ENCODE peak calls at places on chromosomes 6 and 20, in four cellular contexts. B is psoas muscle, W is uterus, R is heart left ventricle. U is an unnamed sample. For H3K27me3, the result is how much of the 10 kb centered on the place peaks cover.

GRCh38 chr6:6972456-6972855 is 135.3 kb upstream of the RREB1 start:
- DNase-seq in B (no peak), W (no peak), R (no peak), U (no peak)

GRCh38 chr6:87722831-87723726 is 21.0 kb upstream of the AKIRIN2 start:
- DNase-seq in B (peak), W (no peak), R (peak), U (no peak)

GRCh38 chr6:96460052-96460700 is 61.4 kb upstream of the UFL1 start:
- DNase-seq in B (no peak), W (no peak), R (no peak), U (no peak)

GRCh38 chr6:152301021-152301805 is 335.9 kb downstream of the SYNE1 start:
- DNase-seq in B (no peak), W (no peak), R (no peak), U (no peak)

GRCh38 chr20:32153771-32154170 is 44.3 kb downstream of the TM9SF4 start:
- DNase-seq in B (no peak), W (no peak), R (no peak), U (no peak)

GRCh38 chr20:47610247-47610944 is 108.7 kb downstream of the NCOA3 start:
- DNase-seq in B (no peak), W (peak), R (peak), U (peak)

GRCh38 chr6:15588966-15589634 is 73.7 kb downstream of the DTNBP1 start:
- DNase-seq in B (no peak), W (no peak), R (no peak), U (no peak)

GRCh38 chr6:5937516-5937915 is 69.2 kb downstream of the NRN1 start:
- DNase-seq in B (no peak), W (no peak), R (no peak), U (no peak)

GRCh38 chr6:68634503-68635411 is at the start of gene ADGRB3:
- DNase-seq in B (peak), W (peak), R (peak), U (peak)

GRCh38 chr6:169190144-169190584 is 63.5 kb downstream of the THBS2 start:
- DNase-seq in B (peak), W (peak), R (peak), U (no peak)

GRCh38 chr6:130969807-130970491 is 93.1 kb downstream of the EPB41L2 start:
- DNase-seq in B (peak), W (peak), R (peak), U (no peak)

GRCh38 chr6:154447929-154448328 is 62.6 kb downstream of the CNKSR3 start:
- DNase-seq in B (no peak), W (no peak), R (no peak), U (peak)

GRCh38 chr6:39206250-39206721 is 23.0 kb downstream of the KCNK5 start:
- DNase-seq in B (no peak), W (no peak), R (no peak), U (no peak)

GRCh38 chr20:1660263-1660662 is 2.7 kb upstream of the SIRPG start:
- DNase-seq in B (no peak), W (no peak), R (no peak), U (no peak)

GRCh38 chr6:3612341-3613041 is 139.0 kb downstream of the PXDC1 start:
- DNase-seq in B (no peak), W (peak), R (no peak), U (peak)

GRCh38 chr6:10322991-10323390 is 91.9 kb downstream of the TFAP2A start:
- DNase-seq in B (no peak), W (no peak), R (no peak), U (no peak)

GRCh38 chr20:2799688-2800589 is 488 bp downstream of the CPXM1 start:
- DNase-seq in B (no peak), W (no peak), R (no peak), U (peak)

GRCh38 chr6:38695933-38696332 is 7.0 kb downstream of the GLO1 start:
- DNase-seq in B (no peak), W (no peak), R (no peak), U (no peak)

GRCh38 chr20:11379257-11380011 is 538.3 kb upstream of the BTBD3 start:
- DNase-seq in B (peak), W (no peak), R (peak), U (peak)

GRCh38 chr6:106025655-106026054 is 60.5 kb upstream of the PRDM1 start:
- DNase-seq in B (no peak), W (no peak), R (no peak), U (no peak)

GRCh38 chr6:6881438-6882267 is 226.1 kb upstream of the RREB1 start:
- DNase-seq in B (no peak), W (no peak), R (no peak), U (no peak)

GRCh38 chr6:44202972-44203750 is 13.6 kb upstream of the MYMX start:
- DNase-seq in B (no peak), W (no peak), R (no peak), U (no peak)

GRCh38 chr6:37862992-37863391 is 43.5 kb downstream of the ZFAND3 start:
- DNase-seq in B (no peak), W (no peak), R (no peak), U (no peak)

GRCh38 chr6:45812937-45813336 is 202.7 kb downstream of the CLIC5 start:
- DNase-seq in B (no peak), W (no peak), R (peak), U (no peak)

GRCh38 chr6:148179786-148180185 is 162.9 kb upstream of the SASH1 start:
- DNase-seq in B (no peak), W (no peak), R (no peak), U (peak)

GRCh38 chr20:10798811-10799210 is 125.0 kb upstream of the JAG1 start:
- DNase-seq in B (no peak), W (no peak), R (no peak), U (no peak)

GRCh38 chr6:81565071-81565470 is 187.4 kb downstream of the TENT5A start:
- DNase-seq in B (no peak), W (no peak), R (no peak), U (no peak)

GRCh38 chr6:157090736-157091135 is 232.6 kb downstream of the TMEM242 start:
- DNase-seq in B (no peak), W (no peak), R (no peak), U (no peak)

GRCh38 chr6:35091353-35092083 is 49.6 kb downstream of the TCP11 start:
- DNase-seq in B (no peak), W (no peak), R (no peak), U (no peak)

GRCh38 chr6:159062564-159062945 is 17.8 kb upstream of the TAGAP start:
- DNase-seq in B (no peak), W (no peak), R (no peak), U (no peak)

GRCh38 chr6:169958510-169958909 is 207.1 kb downstream of the ERMARD start:
- DNase-seq in B (no peak), W (no peak), R (peak), U (no peak)

GRCh38 chr6:102944475-102944874 is 1551.0 kb downstream of the GRIK2 start:
- DNase-seq in B (no peak), W (no peak), R (no peak), U (no peak)

GRCh38 chr6:84763397-84764331 is 734 bp downstream of the TBX18 start:
- DNase-seq in B (peak), W (no peak), R (peak), U (peak)

GRCh38 chr6:19831358-19831757 is 5.8 kb upstream of the ID4 start:
- DNase-seq in B (no peak), W (no peak), R (no peak), U (no peak)

GRCh38 chr20:25859649-25860530 is 163.2 kb upstream of the ZNF337 start:
- DNase-seq in B (peak), W (peak), R (peak), U (peak)

GRCh38 chr20:31863296-31864085 is 6.8 kb downstream of the DUSP15 start:
- DNase-seq in B (no peak), W (no peak), R (no peak), U (no peak)

GRCh38 chr6:14353263-14353662 is 235.7 kb downstream of the CD83 start:
- DNase-seq in B (no peak), W (no peak), R (no peak), U (no peak)

GRCh38 chr20:48295445-48295903 is 510.2 kb upstream of the SULF2 start:
- DNase-seq in B (no peak), W (peak), R (peak), U (peak)

DNA sequence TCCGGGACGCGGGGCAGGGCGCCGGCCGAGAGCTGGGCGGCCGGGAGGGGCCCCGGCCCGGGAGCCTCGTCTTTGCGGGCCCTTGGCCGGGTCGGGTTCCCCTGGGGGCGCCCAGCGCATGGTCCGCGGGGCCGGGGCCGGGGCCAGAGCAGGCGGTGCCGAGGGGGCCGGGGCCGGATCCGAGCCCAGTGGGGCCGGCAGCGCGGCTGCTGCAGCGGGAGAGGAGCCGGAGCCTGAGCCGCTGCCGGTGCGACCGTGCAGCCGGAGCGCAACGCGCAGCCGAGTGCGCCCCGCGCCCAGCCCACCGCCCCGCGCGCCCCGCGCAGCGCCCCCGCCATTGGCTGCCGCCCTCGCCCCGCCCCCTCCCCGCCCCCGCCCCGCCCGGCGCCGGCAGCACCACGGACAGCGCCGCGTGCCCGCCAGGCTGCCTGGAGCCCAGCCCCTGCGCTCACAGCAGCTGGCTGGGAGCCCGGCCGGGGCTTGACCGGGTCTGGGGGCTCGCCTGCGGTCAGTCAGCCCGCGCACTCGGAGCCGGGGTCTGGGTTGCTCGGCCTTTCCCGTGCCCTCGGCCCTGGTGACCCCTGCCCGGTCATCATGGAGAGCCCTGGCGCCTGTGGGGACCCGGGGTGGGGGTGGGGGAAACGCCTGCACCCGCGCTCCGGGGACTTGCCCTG is at the start of gene HRH3:
- DNase-seq in B (peak), W (no peak), R (no peak), U (peak)
- H3K27me3 ChIP-seq in B (under half), W (under half), R (under half), U (half or more)

GRCh38 chr6:33112148-33112547 is 36.4 kb downstream of the HLA-DPB1 start:
- DNase-seq in B (no peak), W (no peak), R (peak), U (peak)

GRCh38 chr6:33104893-33105292 is 29.1 kb downstream of the HLA-DPB1 start:
- DNase-seq in B (no peak), W (no peak), R (no peak), U (no peak)

GRCh38 chr6:33105386-33105785 is 29.6 kb downstream of the HLA-DPB1 start:
- DNase-seq in B (no peak), W (no peak), R (no peak), U (no peak)

GRCh38 chr6:33105916-33106871 is 30.4 kb downstream of the HLA-DPB1 start:
- DNase-seq in B (no peak), W (no peak), R (no peak), U (no peak)

GRCh38 chr6:33108307-33108706 is 32.5 kb downstream of the HLA-DPB1 start:
- DNase-seq in B (no peak), W (no peak), R (no peak), U (no peak)
- H3K27me3 ChIP-seq in B (under half), W (under half), R (under half), U (under half)

DNA sequence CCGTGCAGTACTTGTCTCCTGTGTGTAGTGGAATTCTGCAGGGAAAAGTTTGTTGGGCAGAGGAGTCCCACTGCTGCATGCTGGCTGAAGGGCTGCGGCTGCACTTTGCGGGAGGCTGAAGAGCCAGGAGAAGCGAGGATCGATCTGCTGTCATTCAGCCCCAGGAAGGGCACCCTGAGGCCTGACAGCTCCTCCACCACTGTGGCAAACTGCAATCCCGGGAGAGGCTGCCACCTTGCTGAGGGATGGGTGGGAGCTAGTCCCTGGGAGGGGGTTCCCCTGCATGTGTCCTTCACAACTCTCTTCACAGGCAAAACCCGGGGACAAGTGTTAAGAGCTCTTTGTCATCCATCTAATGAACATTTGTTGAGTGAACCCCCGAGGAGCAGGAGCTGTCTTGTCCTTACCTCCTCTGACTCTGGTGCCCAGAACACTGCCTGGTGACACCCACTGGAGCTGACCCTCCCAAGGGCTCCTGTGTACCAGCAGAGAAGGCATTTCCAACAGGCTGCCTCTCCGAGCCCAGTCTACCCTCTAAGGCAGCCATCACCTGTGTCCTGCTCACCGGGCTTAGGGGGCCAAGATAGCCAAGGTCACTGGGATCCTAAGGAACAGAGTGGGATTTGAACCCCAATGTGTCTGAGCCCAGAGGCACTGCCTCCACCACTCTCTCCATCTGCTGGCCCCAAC is 17.7 kb downstream of the PCK1 start:
- DNase-seq in B (no peak), W (no peak), R (no peak), U (no peak)
- H3K27me3 ChIP-seq in B (under half), W (under half), R (under half), U (under half)

DNA sequence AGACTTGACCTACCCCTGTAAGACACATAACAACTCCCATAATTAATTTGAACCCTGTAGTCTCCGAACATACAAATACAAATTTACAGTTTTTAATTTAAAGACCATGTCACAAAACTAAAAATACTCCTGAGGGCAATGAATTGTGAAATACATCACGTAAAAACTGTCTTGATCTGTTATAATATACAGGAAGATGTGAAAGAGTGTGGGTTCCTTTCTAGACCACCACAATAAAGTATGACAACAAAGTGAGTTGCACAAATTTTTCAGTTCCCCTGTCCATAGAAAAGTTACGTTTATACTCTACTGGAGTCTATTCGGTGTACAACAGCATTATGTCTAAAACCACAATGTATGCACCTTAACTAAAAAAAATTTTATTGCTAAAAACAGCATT is 11.0 kb upstream of the BLOC1S5 start:
- DNase-seq in B (no peak), W (no peak), R (no peak), U (no peak)
- H3K27me3 ChIP-seq in B (under half), W (under half), R (under half), U (under half)

DNA sequence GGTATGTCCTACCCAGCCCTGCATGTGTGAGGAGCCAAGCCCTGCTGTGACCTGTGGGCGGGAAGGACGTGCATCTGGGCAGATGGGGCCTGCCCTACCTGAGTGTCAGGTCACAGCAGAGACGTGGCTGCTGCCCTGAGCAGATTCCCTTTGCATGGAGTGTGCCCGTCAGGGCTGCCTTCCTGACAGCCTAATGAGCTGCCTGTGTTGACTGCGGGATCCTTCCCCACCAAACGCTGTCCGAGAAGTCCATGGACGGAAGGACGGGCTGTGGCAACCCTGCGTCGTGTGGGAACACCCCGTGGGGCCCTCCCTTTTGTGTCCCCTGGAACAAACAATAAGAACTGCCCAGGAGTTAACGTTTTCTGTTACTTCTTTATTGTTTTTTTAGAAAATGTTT is 343.2 kb downstream of the CDH4 start:
- DNase-seq in B (no peak), W (no peak), R (no peak), U (no peak)
- H3K27me3 ChIP-seq in B (under half), W (under half), R (under half), U (under half)

GRCh38 chr20:4341804-4342560 is 326.6 kb upstream of the RNF24 start:
- DNase-seq in B (no peak), W (no peak), R (no peak), U (peak)
- H3K27me3 ChIP-seq in B (under half), W (under half), R (under half), U (under half)

GRCh38 chr20:62973033-62973745 is 20.7 kb downstream of the SLC17A9 start:
- DNase-seq in B (no peak), W (no peak), R (no peak), U (no peak)
- H3K27me3 ChIP-seq in B (under half), W (under half), R (under half), U (under half)

U was measured in A673.